ENCODE peak calls at places on chromosomes 2 and 18, in seven cellular contexts. W is foreskin fibroblast; Z is fibroblast of the aortic adventitia; N is stimulated activated CD8-positive, alpha-beta memory T cell treated with anti-CD3 and anti-CD28 coated beads, Interleukin-12 subunit alpha, Interleukin-12 subunit beta, amount 100 ng/mL, for 1 hour; K is CD8-positive, alpha-beta memory T cell; I is hippocampal formation; M is activated CD4-positive, alpha-beta T cell treated with anti-CD3 and anti-CD28 coated beads, Interleukin-2, amount 50 U/mL, for 1 hour. V is an unnamed sample.

GRCh38 chr2:120660771-120661459 is 74.8 kb upstream of the GLI2 start:
- DNase-seq in Z (no peak), N (no peak), W (no peak), M (no peak), K (no peak), I (peak), V (no peak)

GRCh38 chr2:43100883-43101662 is 125.3 kb downstream of the ZFP36L2 start:
- DNase-seq in W (peak), Z (peak), I (peak), M (no peak), N (no peak), K (no peak), V (no peak)

GRCh38 chr2:241593271-241593670 is 34.7 kb downstream of the BOK start:
- DNase-seq in Z (no peak), K (no peak), I (no peak), N (no peak), M (no peak), W (no peak), V (no peak)

GRCh38 chr2:47086054-47086471 is 69.0 kb downstream of the STPG4 start:
- DNase-seq in W (no peak), I (peak), M (no peak), K (no peak), N (no peak), Z (no peak), V (no peak)

GRCh38 chr18:11454021-11454420 is 155.4 kb upstream of the SLC35G4 start:
- DNase-seq in W (no peak), I (no peak), K (no peak), Z (no peak), M (no peak), N (no peak), V (no peak)

GRCh38 chr2:12465631-12466135 is 251.1 kb upstream of the TRIB2 start:
- DNase-seq in N (no peak), K (no peak), Z (peak), I (no peak), M (no peak), W (no peak), V (no peak)

GRCh38 chr2:118911936-118912335 is 30.1 kb upstream of the MARCO start:
- DNase-seq in M (no peak), N (no peak), W (no peak), I (no peak), K (no peak), Z (no peak), V (no peak)

GRCh38 chr2:151095463-151095862 is 166.2 kb downstream of the RBM43 start:
- DNase-seq in I (no peak), K (no peak), N (no peak), W (no peak), Z (no peak), M (no peak), V (no peak)

GRCh38 chr2:46225730-46226129 is 71.5 kb upstream of the EPAS1 start:
- DNase-seq in N (no peak), M (no peak), K (no peak), Z (no peak), W (peak), I (no peak), V (no peak)

GRCh38 chr2:177232098-177232704 is 19.6 kb downstream of the HNRNPA3 start:
- DNase-seq in N (no peak), I (no peak), M (no peak), W (no peak), K (no peak), Z (no peak), V (no peak)

GRCh38 chr2:228023619-228024018 is 152.2 kb downstream of the DAW1 start:
- DNase-seq in M (no peak), W (no peak), K (no peak), I (no peak), N (no peak), Z (peak), V (no peak)

GRCh38 chr2:11068079-11068741 is 87.1 kb upstream of the SLC66A3 start:
- DNase-seq in M (no peak), I (no peak), W (no peak), N (no peak), Z (no peak), K (no peak), V (no peak)

GRCh38 chr2:165155152-165155551 is 48.7 kb downstream of the SCN3A start:
- DNase-seq in Z (no peak), N (no peak), K (no peak), I (no peak), W (no peak), M (no peak), V (no peak)

GRCh38 chr2:111072220-111072871 is 48.4 kb upstream of the BCL2L11 start:
- DNase-seq in Z (peak), K (no peak), W (peak), I (no peak), N (no peak), M (no peak), V (peak)

GRCh38 chr2:206873426-206873825 is 65.9 kb upstream of the CPO start:
- DNase-seq in I (no peak), Z (peak), W (no peak), K (no peak), M (no peak), N (no peak), V (no peak)

GRCh38 chr18:34025172-34025801 is 199.4 kb downstream of the NOL4 start:
- DNase-seq in K (no peak), I (no peak), N (no peak), Z (no peak), M (no peak), W (no peak), V (no peak)

GRCh38 chr2:219598308-219599078 is 836 bp downstream of the STK11IP start:
- DNase-seq in K (no peak), N (no peak), W (no peak), Z (peak), I (no peak), M (no peak), V (no peak)

GRCh38 chr18:42414756-42415454 is 459.9 kb downstream of the PIK3C3 start:
- DNase-seq in N (no peak), W (no peak), Z (peak), K (no peak), M (no peak), I (no peak), V (no peak)

GRCh38 chr2:8630676-8631464 is 51.0 kb upstream of the ID2 start:
- DNase-seq in N (no peak), Z (no peak), I (no peak), W (no peak), M (no peak), K (no peak), V (no peak)

GRCh38 chr2:8242734-8243133 is 439.1 kb upstream of the ID2 start:
- DNase-seq in Z (peak), W (peak), N (no peak), K (no peak), I (no peak), M (no peak), V (no peak)

GRCh38 chr2:179263015-179263414 is 1.6 kb downstream of the SESTD1 start:
- DNase-seq in W (peak), Z (peak), M (no peak), N (no peak), K (no peak), I (no peak), V (peak)

GRCh38 chr2:151904807-151905206 is 76.6 kb upstream of the ARL5A start:
- DNase-seq in M (no peak), Z (peak), W (no peak), N (no peak), K (no peak), I (no peak), V (no peak)

GRCh38 chr2:241011751-241012510 is 13.5 kb downstream of the SNED1 start:
- DNase-seq in W (no peak), N (no peak), I (no peak), Z (no peak), K (no peak), M (no peak), V (no peak)

GRCh38 chr2:180653481-180653880 is 326.9 kb upstream of the UBE2E3 start:
- DNase-seq in W (no peak), N (no peak), K (no peak), Z (no peak), I (no peak), M (no peak), V (no peak)